ENCODE peak calls at places on chromosomes 16 and 17, in four cellular contexts. X is activated CD8-positive, alpha-beta memory T cell treated with anti-CD3 and anti-CD28 coated beads for 4 hours; Q is mucosa of descending colon; K is amniotic epithelial cell. O is an unnamed sample.

GRCh38 chr17:14579716-14580115 is 278.8 kb downstream of the HS3ST3B1 start:
- DNase-seq in X (no peak), Q (no peak), K (no peak), O (no peak)

GRCh38 chr17:74737299-74738050 is 419 bp downstream of the RAB37 start:
- DNase-seq in X (no peak), Q (peak; percentile 67), K (no peak), O (no peak)

GRCh38 chr16:50282010-50282538 is 15.7 kb downstream of the ADCY7 start:
- DNase-seq in X (peak; percentile 44), Q (peak; percentile 90), K (peak; percentile 66), O (peak; percentile 52)

GRCh38 chr16:68344252-68344651 is 33.4 kb downstream of the PRMT7 start:
- DNase-seq in X (no peak), Q (no peak), K (peak; percentile 42), O (no peak)

GRCh38 chr17:72672729-72673128 is 419.8 kb downstream of the SLC39A11 start:
- DNase-seq in X (no peak), Q (no peak), K (no peak), O (no peak)

GRCh38 chr17:27563532-27563931 is 67.5 kb upstream of the LGALS9 start:
- DNase-seq in X (no peak), Q (no peak), K (no peak), O (no peak)

GRCh38 chr17:35539659-35540026 is 2.2 kb upstream of the SLFN12L start:
- DNase-seq in X (no peak), Q (no peak), K (no peak), O (no peak)

GRCh38 chr17:79464310-79465010 is 146.4 kb downstream of the RBFOX3 start:
- DNase-seq in X (no peak), Q (no peak), K (no peak), O (no peak)

GRCh38 chr16:29813644-29814562 is 1.9 kb downstream of the PRRT2 start:
- DNase-seq in X (no peak), Q (peak; percentile 64), K (no peak), O (no peak)

GRCh38 chr16:48526058-48526957 is 83.7 kb downstream of the N4BP1 start:
- DNase-seq in X (no peak), Q (peak; percentile 62), K (peak; percentile 30), O (no peak)

GRCh38 chr16:88640039-88640495 is 1.7 kb downstream of the IL17C start:
- DNase-seq in X (no peak), Q (no peak), K (no peak), O (no peak)

GRCh38 chr17:41490022-41490421 is 312 bp upstream of the KRT36 start:
- DNase-seq in X (no peak), Q (no peak), K (no peak), O (no peak)

GRCh38 chr16:54284319-54284930 is 2.2 kb downstream of the IRX3 start:
- DNase-seq in X (no peak), Q (no peak), K (no peak), O (no peak)

GRCh38 chr17:7483238-7484066 is 714 bp upstream of the POLR2A start:
- DNase-seq in X (peak; percentile 88), Q (peak; percentile 97), K (peak; percentile 91), O (peak; percentile 95)

GRCh38 chr16:67299269-67299668 is 19.9 kb downstream of the PLEKHG4 start:
- DNase-seq in X (no peak), Q (no peak), K (no peak), O (no peak)

GRCh38 chr17:82180776-82181528 is 31.7 kb downstream of the CCDC57 start:
- DNase-seq in X (no peak), Q (peak; percentile 32), K (peak; percentile 3), O (no peak)

GRCh38 chr16:60636117-60636516 is 1400.1 kb downstream of the CDH8 start:
- DNase-seq in X (no peak), Q (no peak), K (no peak), O (no peak)

GRCh38 chr17:69733171-69734014 is 318.9 kb downstream of the MAP2K6 start:
- DNase-seq in X (no peak), Q (no peak), K (peak; percentile 88), O (peak; percentile 81)

GRCh38 chr17:1313270-1314005 is 34.0 kb downstream of the TRARG1 start:
- DNase-seq in X (no peak), Q (no peak), K (peak; percentile 78), O (no peak)

GRCh38 chr17:78890111-78890897 is 12.7 kb downstream of the CEP295NL start:
- DNase-seq in X (peak; percentile 13), Q (peak; percentile 84), K (peak; percentile 98), O (no peak)

GRCh38 chr17:59160203-59161025 is 4.9 kb downstream of the PRR11 start:
- DNase-seq in X (no peak), Q (no peak), K (no peak), O (peak; percentile 12)

GRCh38 chr17:65438173-65438572 is 123.3 kb downstream of the AXIN2 start:
- DNase-seq in X (no peak), Q (no peak), K (no peak), O (no peak)

GRCh38 chr16:47970291-47970931 is 185.4 kb downstream of the ABCC12 start:
- DNase-seq in X (no peak), Q (no peak), K (peak; percentile 57), O (peak; percentile 48)

GRCh38 chr17:33291248-33292183 is 1.6 kb downstream of the ASIC2 start:
- DNase-seq in X (no peak), Q (peak; percentile 56), K (peak; percentile 19), O (no peak)

GRCh38 chr17:32610027-32610650 is 123.3 kb downstream of the CDK5R1 start:
- DNase-seq in X (no peak), Q (no peak), K (no peak), O (no peak)

GRCh38 chr17:40671282-40671681 is 6.3 kb upstream of the KRT222 start:
- DNase-seq in X (no peak), Q (no peak), K (no peak), O (no peak)

GRCh38 chr16:87448866-87449265 is 44.0 kb downstream of the ZCCHC14 start:
- DNase-seq in X (no peak), Q (no peak), K (no peak), O (no peak)

GRCh38 chr16:10970065-10970464 is 25.7 kb downstream of the CLEC16A start:
- DNase-seq in X (no peak), Q (no peak), K (no peak), O (peak; percentile 68)

GRCh38 chr16:70702624-70703023 is 16.8 kb upstream of the MTSS2 start:
- DNase-seq in X (no peak), Q (no peak), K (no peak), O (no peak)

GRCh38 chr17:62994931-62995330 is 28.9 kb downstream of the TANC2 start:
- DNase-seq in X (no peak), Q (no peak), K (peak; percentile 70), O (peak; percentile 45)

GRCh38 chr16:23434380-23434779 is 18.6 kb downstream of the COG7 start:
- DNase-seq in X (no peak), Q (no peak), K (peak; percentile 64), O (peak; percentile 85)

GRCh38 chr16:24670623-24671454 is 58.6 kb upstream of the TNRC6A start:
- DNase-seq in X (no peak), Q (peak; percentile 50), K (peak; percentile 87), O (peak; percentile 68)

GRCh38 chr17:78252111-78252634 is 20.7 kb downstream of the TMEM235 start:
- DNase-seq in X (peak; percentile 38), Q (peak; percentile 87), K (no peak), O (no peak)

GRCh38 chr17:51371732-51372151 is 111.4 kb downstream of the UTP18 start:
- DNase-seq in X (peak; percentile 29), Q (no peak), K (peak; percentile 19), O (peak; percentile 27)

GRCh38 chr17:1197781-1198490 is 18.2 kb upstream of the ABR start:
- DNase-seq in X (peak; percentile 47), Q (peak; percentile 91), K (peak; percentile 47), O (no peak)

GRCh38 chr17:58335061-58335731 is 6.6 kb upstream of the TSPOAP1 start:
- DNase-seq in X (no peak), Q (peak; percentile 60), K (no peak), O (no peak)